ENCODE peak calls at places on chromosomes 7 and 10, in seven cellular contexts. D, W, M, V, T, K and Z are unnamed samples.

GRCh38 chr7:75575488-75576112 is 83.5 kb downstream of the SPDYE5 start:
- DNase-seq in M (no peak), D (peak), W (no peak), T (no peak), K (no peak), V (no peak), Z (peak)

GRCh38 chr7:150737265-150738055 is at the start of gene GIMAP5:
- DNase-seq in D (no peak), K (no peak), M (no peak), V (no peak), T (no peak), W (no peak), Z (no peak)

GRCh38 chr7:116952640-116953371 is 495 bp upstream of the ST7 start:
- DNase-seq in T (peak), V (peak), W (peak), D (no peak), K (no peak), M (peak), Z (peak)

GRCh38 chr10:80471715-80472233 is 17.7 kb downstream of the TSPAN14 start:
- DNase-seq in M (no peak), D (no peak), W (no peak), V (no peak), T (peak), K (peak), Z (no peak)

GRCh38 chr10:132422169-132422691 is 25.2 kb downstream of the PWWP2B start:
- DNase-seq in K (no peak), D (no peak), W (no peak), V (no peak), M (no peak), T (no peak), Z (no peak)

GRCh38 chr7:158760445-158760764 is 55.8 kb upstream of the NCAPG2 start:
- DNase-seq in D (no peak), K (no peak), V (no peak), T (no peak), W (no peak), M (no peak), Z (no peak)

GRCh38 chr10:57716884-57717283 is 550.8 kb downstream of the IPMK start:
- DNase-seq in D (no peak), V (no peak), T (no peak), K (no peak), M (no peak), W (no peak), Z (peak)

GRCh38 chr10:5960070-5960972 is 17.0 kb downstream of the IL15RA start:
- DNase-seq in K (no peak), V (peak), T (no peak), M (peak), D (no peak), W (no peak), Z (no peak)

GRCh38 chr10:118590334-118590733 is 5.1 kb downstream of the PRLHR start:
- DNase-seq in D (no peak), K (no peak), M (peak), W (no peak), T (no peak), V (no peak), Z (peak)

GRCh38 chr7:2864204-2864985 is 20.3 kb upstream of the GNA12 start:
- DNase-seq in K (no peak), W (no peak), M (no peak), V (no peak), D (no peak), T (no peak), Z (no peak)

GRCh38 chr7:143214789-143215679 is 6.8 kb upstream of the TAS2R40 start:
- DNase-seq in T (no peak), D (peak), W (no peak), V (no peak), K (no peak), M (peak), Z (peak)

GRCh38 chr7:27419581-27420177 is 177.1 kb downstream of the EVX1 start:
- DNase-seq in V (no peak), W (no peak), D (no peak), M (no peak), T (no peak), K (no peak), Z (peak)

GRCh38 chr7:149872419-149873073 is 1.2 kb upstream of the ATP6V0E2 start:
- DNase-seq in D (peak), V (peak), K (peak), W (peak), M (peak), T (peak), Z (peak)

GRCh38 chr7:152050547-152050971 is 25.1 kb downstream of the GALNT11 start:
- DNase-seq in D (peak), W (no peak), K (no peak), M (no peak), V (no peak), T (no peak), Z (peak)

GRCh38 chr10:60140681-60141632 is 234.6 kb upstream of the CCDC6 start:
- DNase-seq in M (peak), V (no peak), K (no peak), D (no peak), W (no peak), T (no peak), Z (peak)

GRCh38 chr10:16816142-16816541 is 1.1 kb downstream of the RSU1 start:
- DNase-seq in T (no peak), W (no peak), M (no peak), K (no peak), V (no peak), D (no peak), Z (no peak)

GRCh38 chr7:17521437-17521836 is 223.0 kb downstream of the AHR start:
- DNase-seq in K (no peak), T (no peak), M (no peak), V (no peak), W (no peak), D (no peak), Z (peak)

GRCh38 chr10:49512121-49512809 is 26.7 kb downstream of the ERCC6 start:
- DNase-seq in W (no peak), K (no peak), M (no peak), V (no peak), D (no peak), T (no peak), Z (peak)

DNA sequence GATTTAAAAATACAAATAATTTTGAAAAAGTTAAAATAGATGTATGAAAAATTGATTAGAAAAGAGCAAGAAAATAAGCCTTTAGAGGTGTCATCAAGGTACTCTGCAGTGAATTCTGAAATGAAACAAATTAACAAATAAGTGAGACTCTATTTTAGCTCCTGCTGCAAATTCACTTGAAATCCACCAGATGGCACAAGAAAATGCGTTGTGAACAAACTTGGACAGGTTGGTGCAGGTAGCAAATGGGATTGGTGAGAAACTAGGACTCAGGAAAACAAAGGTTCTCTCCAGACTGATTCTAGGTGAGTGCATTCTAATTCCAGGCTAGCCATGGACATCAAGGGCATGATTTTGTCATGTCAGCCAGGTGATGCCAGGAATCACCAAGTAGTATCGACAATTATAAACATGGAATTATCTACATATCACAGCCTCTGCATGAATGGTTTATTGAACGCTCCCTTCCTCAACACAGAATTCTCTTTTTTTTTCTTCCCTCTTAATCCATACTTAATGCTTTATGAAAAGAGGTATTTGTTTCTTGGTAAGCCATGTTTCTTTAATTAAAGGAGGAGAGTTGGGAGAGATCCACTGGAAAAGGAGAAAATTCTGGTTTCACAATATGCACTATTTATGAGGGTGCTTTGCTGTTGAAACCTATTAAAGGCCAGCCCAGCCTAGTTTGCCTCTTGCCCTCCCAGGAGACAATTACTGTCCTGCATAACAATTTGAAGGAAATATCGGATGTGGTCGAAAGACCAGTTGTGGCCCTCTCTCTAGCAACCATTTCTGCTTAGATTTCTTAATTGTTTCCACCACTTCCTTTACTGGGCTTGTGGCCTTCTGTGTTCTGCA is 118.1 kb downstream of the ZNF365 start:
- DNase-seq in V (no peak), D (peak), T (no peak), M (no peak), W (no peak), K (no peak), Z (peak)
- TF ChIP-seq CTCF in V (no peak), D (peak), T (peak), M (no peak), W (peak), K (peak), Z (peak)

GRCh38 chr7:47582748-47583740 is 1.1 kb upstream of the TNS3 start:
- DNase-seq in M (peak), K (no peak), T (peak), V (no peak), W (no peak), D (no peak), Z (no peak)

GRCh38 chr7:47581442-47581820 is 480 bp downstream of the TNS3 start:
- DNase-seq in D (no peak), M (no peak), K (no peak), V (no peak), W (no peak), T (no peak), Z (no peak)

GRCh38 chr7:47580811-47581331 is 1.0 kb downstream of the TNS3 start:
- DNase-seq in K (no peak), M (no peak), W (no peak), V (no peak), T (no peak), D (no peak), Z (no peak)

GRCh38 chr7:47580175-47580701 is 1.7 kb downstream of the TNS3 start:
- DNase-seq in T (no peak), D (no peak), K (no peak), V (no peak), M (no peak), W (no peak), Z (no peak)

GRCh38 chr7:47581821-47582747 is at the start of gene TNS3:
- DNase-seq in T (peak), K (no peak), W (no peak), V (no peak), M (no peak), D (no peak), Z (no peak)
- TF ChIP-seq CTCF in T (peak), K (peak), W (peak), V (no peak), M (no peak), D (no peak), Z (no peak)

GRCh38 chr7:41118490-41118889 is 584.4 kb downstream of the INHBA start:
- DNase-seq in K (no peak), W (no peak), M (no peak), V (no peak), T (no peak), D (no peak), Z (no peak)
- TF ChIP-seq CTCF in K (peak), W (no peak), M (no peak), V (no peak), T (no peak), D (no peak), Z (no peak)

GRCh38 chr7:55077581-55078410 is 59.0 kb downstream of the EGFR start:
- DNase-seq in T (no peak), K (no peak), V (no peak), D (no peak), M (no peak), W (no peak), Z (no peak)
- TF ChIP-seq CTCF in T (no peak), K (no peak), V (no peak), D (no peak), M (no peak), W (no peak), Z (no peak)